ENCODE peak calls at places on chromosomes 13 and 19, in five cellular contexts. Z is mucosa of descending colon, A is H1, G is Peyer's patch, E is left ventricle myocardium inferior. I is an unnamed sample.

GRCh38 chr19:12891553-12892021 is 627 bp downstream of the GCDH start:
- DNase-seq in Z (peak; percentile 48), E (no peak), A (no peak), G (no peak), I (no peak)

GRCh38 chr19:57314146-57314545 is 6.1 kb upstream of the ZNF543 start:
- DNase-seq in E (no peak), G (no peak), A (no peak), Z (no peak), I (no peak)

GRCh38 chr19:51610576-51610975 is 19.6 kb downstream of the SIGLEC5 start:
- DNase-seq in G (no peak), Z (no peak), A (no peak), E (no peak), I (no peak)

GRCh38 chr13:25574437-25575426 is 203.0 kb downstream of the ATP8A2 start:
- DNase-seq in Z (peak; percentile 42), G (peak; percentile 44), E (peak; percentile 56), A (peak; percentile 89), I (peak; percentile 70)

GRCh38 chr19:51365211-51366049 is 758 bp downstream of the ETFB start:
- DNase-seq in Z (peak; percentile 55), G (no peak), A (no peak), E (no peak), I (no peak)

GRCh38 chr19:6482343-6482686 is 728 bp upstream of the DENND1C start:
- DNase-seq in Z (no peak), G (no peak), A (no peak), E (no peak), I (no peak)

GRCh38 chr19:52086481-52086880 is 9.1 kb downstream of the ZNF841 start:
- DNase-seq in Z (no peak), A (no peak), G (no peak), E (no peak), I (no peak)

GRCh38 chr19:5949792-5950305 is 28.1 kb downstream of the RANBP3 start:
- DNase-seq in Z (no peak), A (no peak), E (peak; percentile 65), G (peak; percentile 43), I (no peak)

GRCh38 chr13:21014139-21014665 is 47.2 kb downstream of the LATS2 start:
- DNase-seq in E (no peak), Z (no peak), G (no peak), A (no peak), I (no peak)

GRCh38 chr19:51127032-51127431 is 2.3 kb downstream of the SIGLEC9 start:
- DNase-seq in Z (peak; percentile 22), E (no peak), A (no peak), G (no peak), I (no peak)

GRCh38 chr19:39246951-39247669 is 1.5 kb downstream of the IFNL4 start:
- DNase-seq in A (peak; percentile 85), G (peak; percentile 32), Z (peak; percentile 29), E (peak; percentile 29), I (no peak)

GRCh38 chr13:112943309-112944125 is 25.5 kb upstream of the MCF2L start:
- DNase-seq in Z (peak; percentile 70), E (peak; percentile 55), G (no peak), A (peak; percentile 81), I (no peak)

GRCh38 chr19:4935449-4935848 is 26.1 kb downstream of the UHRF1 start:
- DNase-seq in E (no peak), A (no peak), Z (no peak), G (no peak), I (no peak)

GRCh38 chr19:51691122-51692064 is 1.7 kb upstream of the SPACA6 start:
- DNase-seq in G (no peak), E (no peak), Z (no peak), A (no peak), I (no peak)

GRCh38 chr19:7869910-7870511 is 4.2 kb downstream of the PRR36 start:
- DNase-seq in G (peak; percentile 34), E (no peak), Z (peak; percentile 72), A (peak; percentile 85), I (no peak)

GRCh38 chr19:37869766-37870340 is 36.5 kb downstream of the WDR87 start:
- DNase-seq in E (no peak), G (no peak), Z (no peak), A (no peak), I (no peak)

GRCh38 chr13:51846756-51847155 is 1.8 kb upstream of the TMEM272 start:
- DNase-seq in A (no peak), E (no peak), G (no peak), Z (no peak), I (no peak)

GRCh38 chr19:17794731-17795494 is at the start of gene B3GNT3:
- DNase-seq in Z (peak; percentile 97), A (peak; percentile 81), G (no peak), E (peak; percentile 38), I (no peak)

GRCh38 chr19:33704271-33704670 is 82.5 kb downstream of the CHST8 start:
- DNase-seq in G (no peak), E (no peak), A (no peak), Z (peak; percentile 2), I (no peak)

GRCh38 chr19:21595185-21595584 is 89.8 kb downstream of the ZNF429 start:
- DNase-seq in E (no peak), Z (no peak), G (no peak), A (no peak), I (no peak)

GRCh38 chr13:21001471-21001870 is 59.9 kb downstream of the LATS2 start:
- DNase-seq in Z (no peak), G (no peak), E (no peak), A (no peak), I (no peak)

GRCh38 chr13:54185101-54185500 is 1156.5 kb downstream of the OLFM4 start:
- DNase-seq in A (no peak), E (no peak), Z (no peak), G (no peak), I (no peak)

GRCh38 chr19:50573741-50574461 is 5.7 kb upstream of the LRRC4B start:
- DNase-seq in G (no peak), A (no peak), Z (no peak), E (peak; percentile 1), I (no peak)

GRCh38 chr19:48683349-48683748 is 10.5 kb upstream of the NTN5 start:
- DNase-seq in A (no peak), E (peak; percentile 66), Z (no peak), G (no peak), I (no peak)

GRCh38 chr13:31769581-31769980 is 30.3 kb downstream of the RXFP2 start:
- DNase-seq in E (no peak), G (no peak), Z (no peak), A (no peak), I (no peak)

GRCh38 chr19:2047449-2048103 is 3.5 kb downstream of the MKNK2 start:
- DNase-seq in E (no peak), A (no peak), G (no peak), Z (peak; percentile 68), I (no peak)

GRCh38 chr13:80359459-80360297 is 18.8 kb upstream of the SPRY2 start:
- DNase-seq in Z (no peak), G (no peak), E (no peak), A (peak; percentile 71), I (no peak)

GRCh38 chr19:46786236-46787039 is 2.0 kb downstream of the SLC1A5 start:
- DNase-seq in G (peak; percentile 80), A (peak; percentile 61), E (peak; percentile 67), Z (peak; percentile 78), I (no peak)

GRCh38 chr19:36060430-36060829 is 5.7 kb downstream of the WDR62 start:
- DNase-seq in Z (no peak), G (no peak), A (peak; percentile 51), E (peak; percentile 46), I (no peak)

GRCh38 chr13:22662771-22663170 is 518.0 kb upstream of the SGCG start:
- DNase-seq in E (no peak), G (no peak), Z (no peak), A (no peak), I (no peak)

GRCh38 chr19:55930996-55931515 is 1.1 kb downstream of the NLRP13 start:
- DNase-seq in Z (no peak), G (no peak), A (no peak), E (no peak), I (no peak)
- H3K4me3 ChIP-seq in Z (no peak overlapping the region), G (no peak overlapping the region), A (no peak overlapping the region), E (no peak overlapping the region), I (no peak overlapping the region)

GRCh38 chr13:48730971-48731658 is 77.4 kb downstream of the CYSLTR2 start:
- DNase-seq in G (no peak), E (no peak), A (no peak), Z (no peak), I (no peak)
- TF ChIP-seq CTCF in G (no peak), E (no peak), A (no peak), Z (no peak), I (no peak)

GRCh38 chr19:10283786-10284540 is 2.8 kb upstream of the ICAM4 start:
- DNase-seq in A (no peak), G (no peak), Z (no peak), E (no peak), I (no peak)
- H3K4me3 ChIP-seq in A (no peak overlapping the region), G (no peak overlapping the region), Z (no peak overlapping the region), E (no peak overlapping the region), I (no peak overlapping the region)

GRCh38 chr19:18863843-18864362 is 32.1 kb downstream of the CERS1 start:
- DNase-seq in A (no peak), E (no peak), Z (no peak), G (no peak), I (no peak)
- TF ChIP-seq CTCF in A (no peak), E (no peak), Z (no peak), G (no peak), I (no peak)